ENCODE peak calls at places on chromosomes 6 and 20, in five cellular contexts. A is A549, C is heart right ventricle, O is esophagus squamous epithelium, S is heart left ventricle. Q is an unnamed sample. For H3K4me1, the result is how much of the 10 kb centered on the place peaks cover.

GRCh38 chr6:142902636-142903053 is 42.3 kb downstream of the HIVEP2 start:
- DNase-seq in S (peak), O (no peak), C (peak), A (no peak), Q (peak)

GRCh38 chr6:105189026-105189680 is 9.3 kb upstream of the POPDC3 start:
- DNase-seq in C (no peak), A (no peak), S (no peak), O (no peak), Q (no peak)

GRCh38 chr6:44564906-44565524 is 177.5 kb downstream of the CDC5L start:
- DNase-seq in O (no peak), A (no peak), C (no peak), S (no peak), Q (no peak)

GRCh38 chr6:154945271-154945890 is 49.7 kb upstream of the TIAM2 start:
- DNase-seq in A (no peak), C (no peak), O (no peak), S (no peak), Q (no peak)

GRCh38 chr6:17381429-17382147 is 11.8 kb upstream of the CAP2 start:
- DNase-seq in O (no peak), S (no peak), C (no peak), A (peak), Q (no peak)

GRCh38 chr6:39829331-39829730 is 37.2 kb downstream of the DAAM2 start:
- DNase-seq in O (no peak), A (no peak), S (no peak), C (no peak), Q (no peak)

GRCh38 chr20:46070215-46070910 is 19.4 kb downstream of the NCOA5 start:
- DNase-seq in O (no peak), S (no peak), A (no peak), C (no peak), Q (peak)

GRCh38 chr6:168192195-168192900 is 113.3 kb upstream of the FRMD1 start:
- DNase-seq in O (no peak), A (no peak), S (peak), C (no peak), Q (no peak)

GRCh38 chr6:39080246-39080875 is 31.8 kb downstream of the GLP1R start:
- DNase-seq in S (no peak), C (no peak), A (no peak), O (no peak), Q (no peak)

GRCh38 chr20:10573273-10573950 is 100.4 kb downstream of the JAG1 start:
- DNase-seq in O (no peak), C (no peak), S (no peak), A (no peak), Q (no peak)

GRCh38 chr20:36941403-36941835 is 10.1 kb downstream of the SAMHD1 start:
- DNase-seq in O (no peak), A (no peak), S (no peak), C (no peak), Q (peak)

GRCh38 chr6:168167431-168168315 is 88.7 kb upstream of the FRMD1 start:
- DNase-seq in C (no peak), O (no peak), A (no peak), S (no peak), Q (no peak)

GRCh38 chr6:106519460-106520394 is 109.6 kb downstream of the RTN4IP1 start:
- DNase-seq in A (peak), S (peak), C (peak), O (no peak), Q (peak)

GRCh38 chr20:46057856-46058655 is 29.0 kb downstream of the SLC12A5 start:
- DNase-seq in O (no peak), S (peak), C (peak), A (no peak), Q (no peak)

GRCh38 chr6:17972074-17972966 is 15.1 kb downstream of the KIF13A start:
- DNase-seq in A (no peak), O (no peak), C (no peak), S (no peak), Q (no peak)

GRCh38 chr6:12749531-12750379 is 33.2 kb downstream of the PHACTR1 start:
- DNase-seq in C (peak), A (no peak), O (no peak), S (no peak), Q (no peak)

GRCh38 chr6:110554441-110554840 is 78.0 kb upstream of the SLC22A16 start:
- DNase-seq in S (no peak), O (no peak), C (no peak), A (no peak), Q (no peak)
- H3K4me1 ChIP-seq in S (under half), O (under half), C (under half), A (under half), Q (under half)

DNA sequence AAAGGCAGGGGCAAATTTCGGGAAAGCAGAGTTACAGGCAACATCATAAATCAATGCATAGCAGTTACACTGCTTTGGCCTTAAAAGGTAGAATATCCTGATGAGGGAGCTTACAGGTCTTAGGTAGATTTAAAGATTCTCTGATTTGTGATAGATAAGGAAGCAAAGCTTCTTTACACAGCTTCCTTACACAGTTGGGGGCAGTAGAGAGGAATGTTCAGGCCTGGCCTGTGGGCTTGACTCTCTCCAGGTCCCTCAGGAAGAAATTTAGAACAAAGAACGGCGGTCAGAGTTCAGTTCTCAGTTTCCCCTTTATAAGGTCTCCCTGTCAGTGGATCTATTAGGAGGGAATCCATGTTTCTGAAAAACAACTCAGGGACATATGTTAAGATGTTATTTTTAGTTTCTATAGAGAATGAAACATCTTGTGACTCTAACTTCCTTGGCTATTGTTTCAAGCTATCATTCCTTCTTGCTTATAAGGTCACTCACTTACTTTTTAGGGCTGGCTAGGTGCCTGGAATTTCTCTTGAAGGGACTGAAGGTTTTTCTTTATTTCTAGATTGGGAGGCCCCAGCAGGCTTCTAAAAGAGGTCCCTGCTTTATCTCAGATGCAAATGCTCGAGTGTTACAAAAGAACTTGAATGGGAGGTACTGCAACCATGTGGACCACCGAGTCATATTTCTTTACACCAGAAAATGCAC is 11.8 kb downstream of the HLA-B start:
- DNase-seq in S (no peak), A (no peak), C (no peak), O (no peak), Q (no peak)
- TF ChIP-seq CTCF in S (no peak), A (no peak), C (no peak), O (no peak), Q (no peak)

DNA sequence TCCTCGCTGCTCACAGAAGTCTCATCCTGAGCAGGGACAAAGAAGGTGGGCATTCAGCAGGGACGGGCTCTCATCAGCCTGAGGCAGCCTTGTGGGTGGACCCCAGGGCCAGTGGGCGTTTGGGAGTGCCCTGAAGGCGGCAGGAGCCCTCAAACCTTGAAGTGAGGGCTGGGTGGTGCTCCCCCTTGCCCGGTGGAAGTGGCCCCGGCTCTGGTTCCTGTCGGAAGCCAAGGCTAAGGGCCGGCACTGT is 110.5 kb downstream of the NOL4L start:
- DNase-seq in S (no peak), O (no peak), C (no peak), A (no peak), Q (no peak)
- H3K4me1 ChIP-seq in S (under half), O (half or more), C (half or more), A (under half), Q (under half)

GRCh38 chr6:98980814-98981213 is 33.1 kb upstream of the FBXL4 start:
- DNase-seq in S (no peak), A (no peak), O (no peak), C (no peak), Q (no peak)
- TF ChIP-seq CTCF in S (no peak), A (no peak), O (no peak), C (no peak), Q (no peak)

DNA sequence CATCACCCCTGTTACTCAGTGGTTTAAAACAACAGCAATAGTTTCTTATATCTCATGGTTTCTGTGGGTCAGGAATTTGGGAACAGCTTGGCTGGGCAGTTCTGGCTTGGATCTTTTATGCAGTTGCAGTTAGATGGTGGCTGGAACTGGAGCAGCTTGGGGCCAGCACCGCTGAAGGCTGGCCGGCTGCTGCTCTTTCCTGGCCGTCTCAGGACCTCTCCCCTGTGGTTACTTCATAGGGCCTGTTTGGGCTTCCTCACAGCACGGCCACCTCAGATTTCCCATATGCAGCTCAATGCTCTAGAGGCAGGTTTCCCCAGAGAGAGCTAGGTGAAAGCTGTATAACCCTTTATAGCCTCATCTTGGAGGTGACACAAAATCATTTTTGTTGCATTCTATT is 15.6 kb downstream of the PKIG start:
- DNase-seq in O (no peak), S (no peak), C (no peak), A (no peak), Q (no peak)
- H3K4me1 ChIP-seq in O (half or more), S (half or more), C (half or more), A (under half), Q (under half)

GRCh38 chr6:74280130-74280692 is 584.2 kb downstream of the CD109 start:
- DNase-seq in A (no peak), O (no peak), S (no peak), C (no peak), Q (no peak)
- TF ChIP-seq CTCF in A (peak), O (no peak), S (no peak), C (no peak), Q (no peak)

GRCh38 chr20:53872561-53873248 is 197.7 kb downstream of the BCAS1 start:
- DNase-seq in A (no peak), O (no peak), C (no peak), S (no peak), Q (no peak)

GRCh38 chr20:53873249-53873642 is 197.1 kb downstream of the BCAS1 start:
- DNase-seq in S (no peak), A (no peak), O (no peak), C (no peak), Q (no peak)

GRCh38 chr20:53870426-53871199 is 199.8 kb downstream of the BCAS1 start:
- DNase-seq in C (no peak), O (no peak), S (no peak), A (no peak), Q (no peak)

GRCh38 chr20:53871541-53871940 is 198.9 kb downstream of the BCAS1 start:
- DNase-seq in S (no peak), A (no peak), C (no peak), O (no peak), Q (no peak)

GRCh38 chr20:53872081-53872541 is 198.3 kb downstream of the BCAS1 start:
- DNase-seq in A (no peak), O (no peak), S (no peak), C (no peak), Q (no peak)
- H3K4me1 ChIP-seq in A (half or more), O (under half), S (under half), C (under half), Q (under half)

GRCh38 chr6:112176175-112176574 is 78.2 kb downstream of the LAMA4 start:
- DNase-seq in O (no peak), C (no peak), S (no peak), A (no peak), Q (no peak)
- TF ChIP-seq CTCF in O (no peak), C (no peak), S (no peak), A (no peak), Q (no peak)